ENCODE peak calls at places on chromosome 1, in five cellular contexts. F, T, Z, O and Q are unnamed samples.
A peak's percentile ranks its signal among the peaks of the same experiment; 100 is the strongest.

GRCh38 chr1:66298427-66298826 is 235.5 kb upstream of the SGIP1 start:
- DNase-seq in F (no peak), T (no peak), Z (peak; percentile 34), O (no peak), Q (no peak)

GRCh38 chr1:204304067-204304466 is 55.7 kb downstream of the PLEKHA6 start:
- DNase-seq in F (no peak), T (no peak), Z (peak; percentile 52), O (no peak), Q (peak; percentile 20)

GRCh38 chr1:59432531-59433439 is 135.9 kb downstream of the FGGY start:
- DNase-seq in F (no peak), T (no peak), Z (no peak), O (no peak), Q (no peak)

GRCh38 chr1:213938776-213939175 is 49.0 kb upstream of the PROX1 start:
- DNase-seq in F (no peak), T (no peak), Z (no peak), O (no peak), Q (no peak)

GRCh38 chr1:159991513-159991912 is 37.5 kb upstream of the SLAMF9 start:
- DNase-seq in F (no peak), T (no peak), Z (no peak), O (no peak), Q (no peak)

GRCh38 chr1:21491483-21492170 is 17.6 kb upstream of the ALPL start:
- DNase-seq in F (no peak), T (no peak), Z (peak; percentile 45), O (no peak), Q (no peak)

GRCh38 chr1:91846007-91846620 is 39.8 kb downstream of the TGFBR3 start:
- DNase-seq in F (peak; percentile 24), T (peak; percentile 35), Z (peak; percentile 84), O (no peak), Q (no peak)

GRCh38 chr1:94865369-94865768 is 45.2 kb downstream of the SLC44A3 start:
- DNase-seq in F (peak; percentile 46), T (peak; percentile 61), Z (peak; percentile 86), O (no peak), Q (no peak)

GRCh38 chr1:51627672-51628071 is 10.8 kb downstream of the OSBPL9 start:
- DNase-seq in F (peak; percentile 43), T (no peak), Z (peak; percentile 59), O (no peak), Q (no peak)